ENCODE peak calls at places on chromosomes 11 and 22, in seven cellular contexts. P is neural crest cell, Y is tibial artery, F is HEK293T, C is IMR-90, R is type B pancreatic cell, X is stomach. H is an unnamed sample.

GRCh38 chr11:105448703-105449079 is 161.2 kb upstream of the GRIA4 start:
- DNase-seq in Y (no peak), C (no peak), R (no peak), P (no peak), F (no peak), X (no peak), H (no peak)

GRCh38 chr11:58577441-58578135 is 1.3 kb upstream of the ZFP91 start:
- DNase-seq in F (peak; percentile 7), X (peak; percentile 50), C (peak; percentile 97), Y (peak; percentile 62), P (no peak), R (no peak), H (peak; percentile 93)

GRCh38 chr11:2930705-2931415 is 1.6 kb upstream of the PHLDA2 start:
- DNase-seq in Y (peak; percentile 57), X (peak; percentile 91), R (no peak), F (peak; percentile 53), P (no peak), C (peak; percentile 23), H (no peak)

GRCh38 chr11:72430743-72431570 is 3.4 kb downstream of the CLPB start:
- DNase-seq in R (no peak), P (peak; percentile 16), C (peak; percentile 59), Y (no peak), X (peak; percentile 47), F (peak; percentile 63), H (peak; percentile 61)

GRCh38 chr11:8247312-8247711 is 16.4 kb downstream of the LMO1 start:
- DNase-seq in C (no peak), R (no peak), P (no peak), Y (no peak), X (peak; percentile 53), F (peak; percentile 55), H (no peak)

GRCh38 chr22:20112623-20113511 is 3.0 kb upstream of the RANBP1 start:
- DNase-seq in X (no peak), F (no peak), P (no peak), Y (no peak), R (no peak), C (no peak), H (no peak)

GRCh38 chr11:60332923-60333322 is 5.9 kb downstream of the MS4A6E start:
- DNase-seq in Y (no peak), C (no peak), F (no peak), X (no peak), P (no peak), R (no peak), H (no peak)

GRCh38 chr11:33835143-33835878 is 56.6 kb downstream of the LMO2 start:
- DNase-seq in F (no peak), R (no peak), P (no peak), C (peak; percentile 76), Y (no peak), X (no peak), H (peak; percentile 82)

GRCh38 chr22:43970037-43970747 is 14.9 kb downstream of the SAMM50 start:
- DNase-seq in Y (no peak), X (peak; percentile 37), R (no peak), P (no peak), C (no peak), F (no peak), H (no peak)

H was measured in AG10803.